ENCODE peak calls at places on chromosomes 3 and 15, in four cellular contexts. One of them, this sample, is unnamed.

GRCh38 chr3:183252973-183253363 is at the start of gene B3GNT5:
- DNase-seq in neural crest cell: no peak
- DNase-seq in GM13977: no peak
- DNase-seq in NCI-H2107: peak
- DNase-seq in this sample: no peak

GRCh38 chr3:50156991-50157493 is 1.9 kb downstream of the SEMA3F start:
- DNase-seq in GM13977: no peak
- DNase-seq in neural crest cell: no peak
- DNase-seq in NCI-H2107: no peak
- DNase-seq in this sample: no peak

GRCh38 chr3:112806903-112807302 is 39.8 kb downstream of the CD200R1L start:
- DNase-seq in GM13977: no peak
- DNase-seq in NCI-H2107: no peak
- DNase-seq in neural crest cell: no peak
- DNase-seq in this sample: no peak

GRCh38 chr3:129123314-129124060 is 1.9 kb upstream of the RAB43 start:
- DNase-seq in neural crest cell: no peak
- DNase-seq in GM13977: peak
- DNase-seq in NCI-H2107: no peak
- DNase-seq in this sample: no peak

GRCh38 chr3:46624533-46624932 is 12.2 kb downstream of the FAM240A start:
- DNase-seq in NCI-H2107: no peak
- DNase-seq in GM13977: no peak
- DNase-seq in neural crest cell: no peak
- DNase-seq in this sample: no peak

GRCh38 chr3:97975466-97975865 is 3.2 kb upstream of the RIOX2 start:
- DNase-seq in neural crest cell: no peak
- DNase-seq in NCI-H2107: no peak
- DNase-seq in GM13977: no peak
- DNase-seq in this sample: no peak

GRCh38 chr15:57015897-57016296 is 97.5 kb downstream of the TCF12 start:
- DNase-seq in NCI-H2107: no peak
- DNase-seq in GM13977: no peak
- DNase-seq in neural crest cell: no peak
- DNase-seq in this sample: no peak

GRCh38 chr15:74727727-74728126 is 2.4 kb upstream of the CYP1A1 start:
- DNase-seq in neural crest cell: no peak
- DNase-seq in GM13977: no peak
- DNase-seq in NCI-H2107: no peak
- DNase-seq in this sample: no peak

GRCh38 chr3:88480822-88481221 is 331.1 kb downstream of the C3orf38 start:
- DNase-seq in NCI-H2107: no peak
- DNase-seq in GM13977: no peak
- DNase-seq in neural crest cell: no peak
- DNase-seq in this sample: no peak

GRCh38 chr15:72197045-72197459 is 535 bp downstream of the GRAMD2A start:
- DNase-seq in neural crest cell: no peak
- DNase-seq in GM13977: no peak
- DNase-seq in NCI-H2107: no peak
- DNase-seq in this sample: no peak

GRCh38 chr3:44058022-44058867 is 183.4 kb upstream of the TOPAZ1 start:
- DNase-seq in neural crest cell: no peak
- DNase-seq in GM13977: peak
- DNase-seq in NCI-H2107: no peak
- DNase-seq in this sample: no peak

GRCh38 chr3:64342940-64343691 is 117.8 kb upstream of the PRICKLE2 start:
- DNase-seq in NCI-H2107: no peak
- DNase-seq in neural crest cell: no peak
- DNase-seq in GM13977: no peak
- DNase-seq in this sample: peak

GRCh38 chr3:124993462-124993861 is 58.9 kb upstream of the MUC13 start:
- DNase-seq in neural crest cell: no peak
- DNase-seq in NCI-H2107: no peak
- DNase-seq in GM13977: no peak
- DNase-seq in this sample: no peak

GRCh38 chr3:75171632-75172230 is 492.4 kb upstream of the FRG2C start:
- DNase-seq in neural crest cell: no peak
- DNase-seq in GM13977: no peak
- DNase-seq in NCI-H2107: peak
- DNase-seq in this sample: no peak

GRCh38 chr3:71416868-71417267 is 166.7 kb downstream of the FOXP1 start:
- DNase-seq in neural crest cell: no peak
- DNase-seq in NCI-H2107: no peak
- DNase-seq in GM13977: no peak
- DNase-seq in this sample: no peak

GRCh38 chr3:195461518-195462307 is 18.9 kb upstream of the ACAP2 start:
- DNase-seq in NCI-H2107: no peak
- DNase-seq in GM13977: no peak
- DNase-seq in neural crest cell: no peak
- DNase-seq in this sample: no peak

This sample was measured in AG04450.